ENCODE peak calls at places on chromosomes 16 and 17, in nine cellular contexts. L is tibial nerve, D is adrenal gland, Z is cardiac muscle cell, C is PC-3, R is psoas muscle, W is fibroblast of lung, M is vagina, I is breast epithelium. F is an unnamed sample.

GRCh38 chr17:73271078-73271477 is 9.4 kb upstream of the CPSF4L start:
- DNase-seq in L (no peak), D (no peak), Z (no peak), C (no peak), R (no peak), W (no peak), M (no peak), I (no peak), F (no peak)

GRCh38 chr16:15618392-15618791 is 24.6 kb downstream of the MARF1 start:
- DNase-seq in L (no peak), D (peak; percentile 42), Z (no peak), C (no peak), R (no peak), W (peak; percentile 90), M (no peak), I (no peak), F (no peak)

GRCh38 chr16:760065-760464 is 469 bp upstream of the MSLN start:
- DNase-seq in L (no peak), D (no peak), Z (no peak), C (no peak), R (no peak), W (no peak), M (no peak), I (no peak), F (no peak)

GRCh38 chr16:17258848-17259713 is 211.7 kb downstream of the XYLT1 start:
- DNase-seq in L (no peak), D (peak; percentile 29), Z (no peak), C (no peak), R (no peak), W (no peak), M (no peak), I (no peak), F (no peak)

GRCh38 chr17:40343126-40344119 is 21.1 kb downstream of the GJD3 start:
- DNase-seq in L (no peak), D (no peak), Z (no peak), C (no peak), R (no peak), W (no peak), M (no peak), I (no peak), F (no peak)

GRCh38 chr17:38572665-38573365 is 32.9 kb downstream of the SRCIN1 start:
- DNase-seq in L (no peak), D (no peak), Z (peak; percentile 83), C (peak; percentile 13), R (no peak), W (no peak), M (no peak), I (no peak), F (no peak)

GRCh38 chr17:6660101-6660500 is 8.5 kb downstream of the C17orf100 start:
- DNase-seq in L (no peak), D (no peak), Z (no peak), C (no peak), R (no peak), W (no peak), M (no peak), I (peak; percentile 42), F (no peak)

GRCh38 chr16:85796152-85796551 is 3.2 kb downstream of the EMC8 start:
- DNase-seq in L (no peak), D (no peak), Z (no peak), C (no peak), R (no peak), W (no peak), M (no peak), I (no peak), F (no peak)

GRCh38 chr16:16018705-16019104 is 69.3 kb downstream of the ABCC1 start:
- DNase-seq in L (no peak), D (peak; percentile 30), Z (no peak), C (peak; percentile 38), R (no peak), W (peak; percentile 31), M (no peak), I (no peak), F (no peak)

GRCh38 chr17:83055911-83056582 is 23.4 kb upstream of the METRNL start:
- DNase-seq in L (peak; percentile 9), D (peak; percentile 28), Z (no peak), C (peak; percentile 90), R (peak; percentile 60), W (peak; percentile 92), M (peak; percentile 84), I (peak; percentile 39), F (no peak)

GRCh38 chr17:82977586-82977985 is 101.8 kb upstream of the METRNL start:
- DNase-seq in L (no peak), D (no peak), Z (no peak), C (no peak), R (no peak), W (no peak), M (peak; percentile 42), I (no peak), F (no peak)

GRCh38 chr16:78294538-78295225 is 195.2 kb downstream of the WWOX start:
- DNase-seq in L (no peak), D (no peak), Z (no peak), C (no peak), R (no peak), W (no peak), M (no peak), I (no peak), F (no peak)

GRCh38 chr16:24125199-24125598 is 130.9 kb upstream of the CACNG3 start:
- DNase-seq in L (no peak), D (no peak), Z (no peak), C (no peak), R (no peak), W (no peak), M (no peak), I (no peak), F (peak; percentile 25)

GRCh38 chr17:2030779-2031163 is 818 bp downstream of the DPH1 start:
- DNase-seq in L (no peak), D (peak; percentile 72), Z (no peak), C (no peak), R (peak; percentile 76), W (no peak), M (no peak), I (no peak), F (no peak)

GRCh38 chr17:76982408-76983074 is 114.3 kb downstream of the MGAT5B start:
- DNase-seq in L (no peak), D (no peak), Z (no peak), C (no peak), R (no peak), W (no peak), M (no peak), I (no peak), F (no peak)

GRCh38 chr16:82061861-82062525 is 26.9 kb downstream of the HSD17B2 start:
- DNase-seq in L (no peak), D (peak; percentile 23), Z (peak; percentile 10), C (peak; percentile 37), R (no peak), W (peak; percentile 43), M (no peak), I (no peak), F (peak; percentile 7)

GRCh38 chr17:32852811-32853210 is 24.1 kb downstream of the MYO1D start:
- DNase-seq in L (no peak), D (no peak), Z (no peak), C (peak; percentile 35), R (no peak), W (peak; percentile 14), M (no peak), I (no peak), F (no peak)

GRCh38 chr17:44610331-44610730 is 45.9 kb upstream of the MEIOC start:
- DNase-seq in L (no peak), D (no peak), Z (no peak), C (no peak), R (no peak), W (no peak), M (no peak), I (no peak), F (no peak)
- H3K4me3 ChIP-seq in L (no peak overlapping the region), D (no peak overlapping the region), Z (no peak overlapping the region), C (no peak overlapping the region), R (no peak overlapping the region), W (no peak overlapping the region), M (no peak overlapping the region), I (no peak overlapping the region), F (no peak overlapping the region)

DNA sequence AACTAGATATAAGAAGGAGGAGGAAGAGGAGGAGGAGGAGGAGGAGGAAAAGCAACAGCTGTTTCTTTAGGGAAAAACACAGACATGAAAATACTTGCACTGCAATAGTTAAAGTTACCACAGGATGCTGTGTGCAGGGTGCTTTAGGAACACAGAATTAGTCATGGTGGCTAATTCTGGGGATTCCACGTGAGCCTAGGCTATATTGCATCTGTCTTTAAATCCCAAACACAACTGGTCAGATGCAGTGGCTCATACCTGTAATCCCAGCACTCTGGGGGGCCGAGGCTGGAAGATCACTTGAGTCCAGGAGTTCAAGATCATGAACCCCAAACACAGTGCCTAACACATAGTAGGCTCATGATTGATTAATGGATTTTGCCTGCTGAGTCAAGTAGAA is 155.3 kb upstream of the C16orf82 start:
- DNase-seq in L (no peak), D (no peak), Z (no peak), C (no peak), R (no peak), W (no peak), M (peak; percentile 25), I (no peak), F (no peak)
- H3K9me3 ChIP-seq in L (no peaks in the 10 kb centered on the region), D (no peaks in the 10 kb centered on the region), Z (no peaks in the 10 kb centered on the region), C (no peaks in the 10 kb centered on the region), R (no peaks in the 10 kb centered on the region), W (no peaks in the 10 kb centered on the region), M (no peaks in the 10 kb centered on the region), I (no peaks in the 10 kb centered on the region), F (no peaks in the 10 kb centered on the region)

DNA sequence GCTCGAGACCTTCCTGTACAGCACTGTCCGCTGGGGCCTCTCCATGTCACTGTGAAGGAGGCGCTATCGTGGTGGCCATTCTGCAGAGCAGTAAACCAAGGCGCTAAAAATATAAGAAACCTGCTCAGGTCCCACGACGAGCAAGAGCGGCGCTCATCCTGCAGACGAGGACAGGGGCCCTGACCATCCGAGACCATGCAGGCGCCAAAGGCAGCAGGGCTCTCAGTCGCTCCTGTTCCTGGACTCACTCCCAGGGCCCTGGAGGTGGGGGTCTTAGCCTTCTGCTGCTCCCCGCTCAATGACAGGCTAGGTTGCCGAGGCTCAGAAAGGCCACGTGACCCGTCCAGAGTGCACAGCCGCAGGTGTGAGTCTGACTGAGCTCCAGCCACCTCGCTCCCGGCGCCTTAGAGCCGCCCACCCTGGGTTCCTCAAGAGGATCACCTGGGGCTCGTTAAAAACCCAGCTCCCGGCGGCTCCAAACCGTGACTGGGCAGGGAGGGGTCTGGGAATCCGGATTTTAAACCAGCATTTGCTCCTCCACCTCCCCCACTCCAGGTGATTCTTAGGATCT is 503 bp upstream of the ATP2C2 start:
- DNase-seq in L (no peak), D (no peak), Z (no peak), C (no peak), R (no peak), W (no peak), M (no peak), I (no peak), F (no peak)
- H3K27ac ChIP-seq in L (no peak overlapping the region), D (no peak overlapping the region), Z (no peak overlapping the region), C (peak overlapping the region; percentile 94), R (no peak overlapping the region), W (no peak overlapping the region), M (no peak overlapping the region), I (no peak overlapping the region), F (no peak overlapping the region)

DNA sequence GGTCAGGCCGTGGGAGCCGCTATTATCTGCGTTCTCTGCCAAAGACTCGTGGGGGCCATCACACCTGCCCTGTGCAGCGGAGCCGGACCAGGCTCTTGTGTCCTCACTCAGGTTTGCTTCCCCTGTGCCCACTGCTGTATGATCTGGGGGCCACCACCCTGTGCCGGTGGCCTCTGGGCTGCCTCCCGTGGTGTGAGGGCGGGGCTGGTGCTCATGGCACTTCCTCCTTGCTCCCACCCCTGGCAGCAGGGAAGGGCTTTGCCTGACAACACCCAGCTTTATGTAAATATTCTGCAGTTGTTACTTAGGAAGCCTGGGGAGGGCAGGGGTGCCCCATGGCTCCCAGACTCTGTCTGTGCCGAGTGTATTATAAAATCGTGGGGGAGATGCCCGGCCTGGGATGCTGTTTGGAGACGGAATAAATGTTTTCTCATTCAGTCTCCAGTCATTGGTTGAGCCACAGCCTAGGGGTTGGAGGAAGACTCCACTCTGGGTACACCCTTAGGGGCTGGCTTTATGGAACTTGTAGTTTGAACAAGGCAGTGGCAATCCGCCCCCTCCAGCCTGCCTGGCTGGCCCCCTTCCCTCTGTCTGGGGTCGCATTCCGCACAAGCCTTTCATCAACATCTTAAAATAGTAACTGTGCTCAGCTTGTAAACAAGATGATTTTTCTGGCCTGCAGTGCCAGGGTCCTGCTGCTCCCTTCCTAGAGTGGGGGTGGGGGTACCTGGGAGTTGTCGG is 4.1 kb downstream of the SYNGR2 start:
- DNase-seq in L (no peak), D (peak; percentile 30), Z (peak; percentile 87), C (no peak), R (peak; percentile 74), W (no peak), M (no peak), I (no peak), F (no peak)
- H3K4me3 ChIP-seq in L (no peak overlapping the region), D (no peak overlapping the region), Z (no peak overlapping the region), C (no peak overlapping the region), R (peak overlapping the region; percentile 49), W (no peak overlapping the region), M (no peak overlapping the region), I (no peak overlapping the region), F (no peak overlapping the region)

F was measured in iPS DF 6.9.